ENCODE peak calls at places on chromosome 2, in five cellular contexts. One of them, this sample, is unnamed.

GRCh38 chr2:96869824-96870630 is at the start of gene SEMA4C:
- DNase-seq in naive thymus-derived CD4-positive, alpha-beta T cell: peak
- DNase-seq in OCI-LY7: no peak
- DNase-seq in right cardiac atrium: peak
- DNase-seq in bronchial epithelial cell: no peak
- DNase-seq in this sample: peak

GRCh38 chr2:84459944-84460429 is 907 bp upstream of the SUCLG1 start:
- DNase-seq in right cardiac atrium: no peak
- DNase-seq in bronchial epithelial cell: peak
- DNase-seq in OCI-LY7: peak
- DNase-seq in naive thymus-derived CD4-positive, alpha-beta T cell: no peak
- DNase-seq in this sample: no peak

GRCh38 chr2:235960716-235961640 is 207.2 kb downstream of the GBX2 start:
- DNase-seq in OCI-LY7: no peak
- DNase-seq in naive thymus-derived CD4-positive, alpha-beta T cell: no peak
- DNase-seq in right cardiac atrium: no peak
- DNase-seq in bronchial epithelial cell: no peak
- DNase-seq in this sample: no peak

GRCh38 chr2:231900486-231900942 is 25.7 kb downstream of the NPPC start:
- DNase-seq in bronchial epithelial cell: peak
- DNase-seq in naive thymus-derived CD4-positive, alpha-beta T cell: peak
- DNase-seq in right cardiac atrium: peak
- DNase-seq in OCI-LY7: peak
- DNase-seq in this sample: peak

GRCh38 chr2:80655265-80655664 is 350.7 kb upstream of the LRRTM1 start:
- DNase-seq in naive thymus-derived CD4-positive, alpha-beta T cell: no peak
- DNase-seq in right cardiac atrium: no peak
- DNase-seq in bronchial epithelial cell: no peak
- DNase-seq in OCI-LY7: peak
- DNase-seq in this sample: no peak

GRCh38 chr2:192487636-192488035 is 292.9 kb upstream of the TMEFF2 start:
- DNase-seq in right cardiac atrium: no peak
- DNase-seq in OCI-LY7: no peak
- DNase-seq in naive thymus-derived CD4-positive, alpha-beta T cell: no peak
- DNase-seq in bronchial epithelial cell: no peak
- DNase-seq in this sample: no peak

GRCh38 chr2:54803783-54804758 is 80.6 kb downstream of the EML6 start:
- DNase-seq in bronchial epithelial cell: peak
- DNase-seq in naive thymus-derived CD4-positive, alpha-beta T cell: no peak
- DNase-seq in right cardiac atrium: no peak
- DNase-seq in OCI-LY7: no peak
- DNase-seq in this sample: no peak

GRCh38 chr2:152234277-152234676 is 58.7 kb upstream of the STAM2 start:
- DNase-seq in OCI-LY7: no peak
- DNase-seq in right cardiac atrium: no peak
- DNase-seq in naive thymus-derived CD4-positive, alpha-beta T cell: no peak
- DNase-seq in bronchial epithelial cell: peak
- DNase-seq in this sample: no peak

GRCh38 chr2:114729025-114729424 is 286.6 kb downstream of the DPP10 start:
- DNase-seq in right cardiac atrium: no peak
- DNase-seq in bronchial epithelial cell: peak
- DNase-seq in naive thymus-derived CD4-positive, alpha-beta T cell: no peak
- DNase-seq in OCI-LY7: no peak
- DNase-seq in this sample: no peak

GRCh38 chr2:105537466-105537865 is 138.6 kb upstream of the FHL2 start:
- DNase-seq in bronchial epithelial cell: peak
- DNase-seq in naive thymus-derived CD4-positive, alpha-beta T cell: no peak
- DNase-seq in OCI-LY7: no peak
- DNase-seq in right cardiac atrium: no peak
- DNase-seq in this sample: no peak

GRCh38 chr2:135819211-135819610 is 17.8 kb downstream of the LCT start:
- DNase-seq in bronchial epithelial cell: peak
- DNase-seq in naive thymus-derived CD4-positive, alpha-beta T cell: peak
- DNase-seq in OCI-LY7: peak
- DNase-seq in right cardiac atrium: no peak
- DNase-seq in this sample: no peak

GRCh38 chr2:3628800-3629199 is 29.2 kb upstream of the ALLC start:
- DNase-seq in bronchial epithelial cell: no peak
- DNase-seq in right cardiac atrium: peak
- DNase-seq in naive thymus-derived CD4-positive, alpha-beta T cell: no peak
- DNase-seq in OCI-LY7: no peak
- DNase-seq in this sample: no peak

GRCh38 chr2:96138146-96139145 is at the start of gene ASTL:
- DNase-seq in naive thymus-derived CD4-positive, alpha-beta T cell: peak
- DNase-seq in OCI-LY7: peak
- DNase-seq in bronchial epithelial cell: peak
- DNase-seq in right cardiac atrium: peak
- DNase-seq in this sample: peak

GRCh38 chr2:238277695-238278094 is 10.7 kb downstream of the PER2 start:
- DNase-seq in right cardiac atrium: peak
- DNase-seq in OCI-LY7: no peak
- DNase-seq in naive thymus-derived CD4-positive, alpha-beta T cell: no peak
- DNase-seq in bronchial epithelial cell: no peak
- DNase-seq in this sample: no peak

GRCh38 chr2:70835643-70836042 is at the start of gene CD207:
- DNase-seq in right cardiac atrium: no peak
- DNase-seq in bronchial epithelial cell: no peak
- DNase-seq in OCI-LY7: no peak
- DNase-seq in naive thymus-derived CD4-positive, alpha-beta T cell: no peak
- DNase-seq in this sample: no peak